ENCODE peak calls at places on chromosomes 13 and 19, in seven cellular contexts. One of them, this sample, is unnamed.

GRCh38 chr13:44259045-44260042 is 114.3 kb upstream of the SERP2 start:
- DNase-seq in pancreas: no peak
- DNase-seq in stimulated activated CD4-positive, alpha-beta T cell treated with anti-CD3 and anti-CD28 coated beads, Interleukin-2, amount 100 ng/mL, for 48 hours: peak
- DNase-seq in endothelial cell: no peak
- DNase-seq in NCI-H446 treated with DMSO at 0.1 percent for 48 hours: no peak
- DNase-seq in PC-3: peak
- DNase-seq in A549: no peak
- DNase-seq in this sample: peak

GRCh38 chr13:21435231-21435630 is 23.9 kb downstream of the ZDHHC20 start:
- DNase-seq in pancreas: no peak
- DNase-seq in stimulated activated CD4-positive, alpha-beta T cell treated with anti-CD3 and anti-CD28 coated beads, Interleukin-2, amount 100 ng/mL, for 48 hours: no peak
- DNase-seq in endothelial cell: no peak
- DNase-seq in NCI-H446 treated with DMSO at 0.1 percent for 48 hours: no peak
- DNase-seq in PC-3: no peak
- DNase-seq in A549: no peak
- DNase-seq in this sample: no peak

GRCh38 chr19:38425810-38426466 is at the start of gene RASGRP4:
- DNase-seq in pancreas: no peak
- DNase-seq in stimulated activated CD4-positive, alpha-beta T cell treated with anti-CD3 and anti-CD28 coated beads, Interleukin-2, amount 100 ng/mL, for 48 hours: peak
- DNase-seq in endothelial cell: no peak
- DNase-seq in NCI-H446 treated with DMSO at 0.1 percent for 48 hours: no peak
- DNase-seq in PC-3: no peak
- DNase-seq in A549: no peak
- DNase-seq in this sample: no peak

GRCh38 chr19:57587529-57587928 is 3.6 kb downstream of the ZIK1 start:
- DNase-seq in pancreas: no peak
- DNase-seq in stimulated activated CD4-positive, alpha-beta T cell treated with anti-CD3 and anti-CD28 coated beads, Interleukin-2, amount 100 ng/mL, for 48 hours: no peak
- DNase-seq in endothelial cell: no peak
- DNase-seq in NCI-H446 treated with DMSO at 0.1 percent for 48 hours: no peak
- DNase-seq in PC-3: peak
- DNase-seq in A549: no peak
- DNase-seq in this sample: no peak

GRCh38 chr19:51116736-51117135 is 8.0 kb upstream of the SIGLEC9 start:
- DNase-seq in pancreas: no peak
- DNase-seq in stimulated activated CD4-positive, alpha-beta T cell treated with anti-CD3 and anti-CD28 coated beads, Interleukin-2, amount 100 ng/mL, for 48 hours: no peak
- DNase-seq in endothelial cell: no peak
- DNase-seq in NCI-H446 treated with DMSO at 0.1 percent for 48 hours: no peak
- DNase-seq in PC-3: no peak
- DNase-seq in A549: no peak
- DNase-seq in this sample: no peak

GRCh38 chr19:16325671-16326400 is 1.2 kb downstream of the KLF2 start:
- DNase-seq in pancreas: peak
- DNase-seq in stimulated activated CD4-positive, alpha-beta T cell treated with anti-CD3 and anti-CD28 coated beads, Interleukin-2, amount 100 ng/mL, for 48 hours: no peak
- DNase-seq in endothelial cell: no peak
- DNase-seq in NCI-H446 treated with DMSO at 0.1 percent for 48 hours: no peak
- DNase-seq in PC-3: no peak
- DNase-seq in A549: no peak
- DNase-seq in this sample: no peak

GRCh38 chr13:75120071-75120470 is 361.9 kb downstream of the TBC1D4 start:
- DNase-seq in pancreas: no peak
- DNase-seq in stimulated activated CD4-positive, alpha-beta T cell treated with anti-CD3 and anti-CD28 coated beads, Interleukin-2, amount 100 ng/mL, for 48 hours: no peak
- DNase-seq in endothelial cell: no peak
- DNase-seq in NCI-H446 treated with DMSO at 0.1 percent for 48 hours: no peak
- DNase-seq in PC-3: no peak
- DNase-seq in A549: no peak
- DNase-seq in this sample: no peak

GRCh38 chr13:36882829-36883390 is 37.1 kb downstream of the SMAD9 start:
- DNase-seq in pancreas: no peak
- DNase-seq in stimulated activated CD4-positive, alpha-beta T cell treated with anti-CD3 and anti-CD28 coated beads, Interleukin-2, amount 100 ng/mL, for 48 hours: no peak
- DNase-seq in endothelial cell: no peak
- DNase-seq in NCI-H446 treated with DMSO at 0.1 percent for 48 hours: no peak
- DNase-seq in PC-3: no peak
- DNase-seq in A549: no peak
- DNase-seq in this sample: no peak

GRCh38 chr19:56383826-56384605 is 9.3 kb downstream of the ZNF582 start:
- DNase-seq in pancreas: no peak
- DNase-seq in stimulated activated CD4-positive, alpha-beta T cell treated with anti-CD3 and anti-CD28 coated beads, Interleukin-2, amount 100 ng/mL, for 48 hours: no peak
- DNase-seq in endothelial cell: no peak
- DNase-seq in NCI-H446 treated with DMSO at 0.1 percent for 48 hours: no peak
- DNase-seq in PC-3: peak
- DNase-seq in A549: no peak
- DNase-seq in this sample: no peak

GRCh38 chr13:30142502-30143211 is 164.7 kb downstream of the KATNAL1 start:
- DNase-seq in pancreas: no peak
- DNase-seq in stimulated activated CD4-positive, alpha-beta T cell treated with anti-CD3 and anti-CD28 coated beads, Interleukin-2, amount 100 ng/mL, for 48 hours: no peak
- DNase-seq in endothelial cell: no peak
- DNase-seq in NCI-H446 treated with DMSO at 0.1 percent for 48 hours: no peak
- DNase-seq in PC-3: peak
- DNase-seq in A549: peak
- DNase-seq in this sample: no peak

GRCh38 chr19:6236310-6237291 is 43.2 kb downstream of the MLLT1 start:
- DNase-seq in pancreas: peak
- DNase-seq in stimulated activated CD4-positive, alpha-beta T cell treated with anti-CD3 and anti-CD28 coated beads, Interleukin-2, amount 100 ng/mL, for 48 hours: no peak
- DNase-seq in endothelial cell: no peak
- DNase-seq in NCI-H446 treated with DMSO at 0.1 percent for 48 hours: no peak
- DNase-seq in PC-3: peak
- DNase-seq in A549: no peak
- DNase-seq in this sample: no peak

GRCh38 chr13:42880241-42880640 is 98.9 kb downstream of the FAM216B start:
- DNase-seq in pancreas: no peak
- DNase-seq in stimulated activated CD4-positive, alpha-beta T cell treated with anti-CD3 and anti-CD28 coated beads, Interleukin-2, amount 100 ng/mL, for 48 hours: no peak
- DNase-seq in endothelial cell: no peak
- DNase-seq in NCI-H446 treated with DMSO at 0.1 percent for 48 hours: peak
- DNase-seq in PC-3: no peak
- DNase-seq in A549: no peak
- DNase-seq in this sample: no peak

GRCh38 chr19:48190288-48191284 is 20.1 kb downstream of the ZSWIM9 start:
- DNase-seq in pancreas: no peak
- DNase-seq in stimulated activated CD4-positive, alpha-beta T cell treated with anti-CD3 and anti-CD28 coated beads, Interleukin-2, amount 100 ng/mL, for 48 hours: peak
- DNase-seq in endothelial cell: peak
- DNase-seq in NCI-H446 treated with DMSO at 0.1 percent for 48 hours: peak
- DNase-seq in PC-3: peak
- DNase-seq in A549: no peak
- DNase-seq in this sample: no peak

GRCh38 chr19:3041302-3041701 is 12.2 kb upstream of the TLE2 start:
- DNase-seq in pancreas: no peak
- DNase-seq in stimulated activated CD4-positive, alpha-beta T cell treated with anti-CD3 and anti-CD28 coated beads, Interleukin-2, amount 100 ng/mL, for 48 hours: no peak
- DNase-seq in endothelial cell: no peak
- DNase-seq in NCI-H446 treated with DMSO at 0.1 percent for 48 hours: no peak
- DNase-seq in PC-3: no peak
- DNase-seq in A549: no peak
- DNase-seq in this sample: no peak

GRCh38 chr19:41563847-41564514 is 12.0 kb upstream of the CEACAM21 start:
- DNase-seq in pancreas: no peak
- DNase-seq in stimulated activated CD4-positive, alpha-beta T cell treated with anti-CD3 and anti-CD28 coated beads, Interleukin-2, amount 100 ng/mL, for 48 hours: no peak
- DNase-seq in endothelial cell: no peak
- DNase-seq in NCI-H446 treated with DMSO at 0.1 percent for 48 hours: no peak
- DNase-seq in PC-3: peak
- DNase-seq in A549: no peak
- DNase-seq in this sample: no peak

GRCh38 chr13:21475115-21475514 is 16.0 kb upstream of the ZDHHC20 start:
- DNase-seq in pancreas: no peak
- DNase-seq in stimulated activated CD4-positive, alpha-beta T cell treated with anti-CD3 and anti-CD28 coated beads, Interleukin-2, amount 100 ng/mL, for 48 hours: no peak
- DNase-seq in endothelial cell: no peak
- DNase-seq in NCI-H446 treated with DMSO at 0.1 percent for 48 hours: no peak
- DNase-seq in PC-3: no peak
- DNase-seq in A549: no peak
- DNase-seq in this sample: no peak

GRCh38 chr19:1492474-1493006 is 1.6 kb downstream of the REEP6 start:
- DNase-seq in pancreas: peak
- DNase-seq in stimulated activated CD4-positive, alpha-beta T cell treated with anti-CD3 and anti-CD28 coated beads, Interleukin-2, amount 100 ng/mL, for 48 hours: no peak
- DNase-seq in endothelial cell: no peak
- DNase-seq in NCI-H446 treated with DMSO at 0.1 percent for 48 hours: no peak
- DNase-seq in PC-3: peak
- DNase-seq in A549: no peak
- DNase-seq in this sample: no peak

GRCh38 chr13:25803626-25804025 is 248.2 kb downstream of the SHISA2 start:
- DNase-seq in pancreas: no peak
- DNase-seq in stimulated activated CD4-positive, alpha-beta T cell treated with anti-CD3 and anti-CD28 coated beads, Interleukin-2, amount 100 ng/mL, for 48 hours: no peak
- DNase-seq in endothelial cell: no peak
- DNase-seq in NCI-H446 treated with DMSO at 0.1 percent for 48 hours: no peak
- DNase-seq in PC-3: peak
- DNase-seq in A549: no peak
- DNase-seq in this sample: no peak

GRCh38 chr19:1503089-1503924 is 9.5 kb downstream of the ADAMTSL5 start:
- DNase-seq in pancreas: peak
- DNase-seq in stimulated activated CD4-positive, alpha-beta T cell treated with anti-CD3 and anti-CD28 coated beads, Interleukin-2, amount 100 ng/mL, for 48 hours: peak
- DNase-seq in endothelial cell: peak
- DNase-seq in NCI-H446 treated with DMSO at 0.1 percent for 48 hours: no peak
- DNase-seq in PC-3: peak
- DNase-seq in A549: peak
- DNase-seq in this sample: no peak

GRCh38 chr19:53868892-53869804 is 1.5 kb downstream of the MYADM start:
- DNase-seq in pancreas: peak
- DNase-seq in stimulated activated CD4-positive, alpha-beta T cell treated with anti-CD3 and anti-CD28 coated beads, Interleukin-2, amount 100 ng/mL, for 48 hours: peak
- DNase-seq in endothelial cell: peak
- DNase-seq in NCI-H446 treated with DMSO at 0.1 percent for 48 hours: no peak
- DNase-seq in PC-3: peak
- DNase-seq in A549: peak
- DNase-seq in this sample: no peak

GRCh38 chr19:50983625-50984292 is at the start of gene KLK7:
- DNase-seq in pancreas: no peak
- DNase-seq in stimulated activated CD4-positive, alpha-beta T cell treated with anti-CD3 and anti-CD28 coated beads, Interleukin-2, amount 100 ng/mL, for 48 hours: no peak
- DNase-seq in endothelial cell: no peak
- DNase-seq in NCI-H446 treated with DMSO at 0.1 percent for 48 hours: no peak
- DNase-seq in PC-3: no peak
- DNase-seq in A549: no peak
- DNase-seq in this sample: no peak

GRCh38 chr19:34217952-34218817 is 36.2 kb upstream of the GARRE1 start:
- DNase-seq in pancreas: no peak
- DNase-seq in stimulated activated CD4-positive, alpha-beta T cell treated with anti-CD3 and anti-CD28 coated beads, Interleukin-2, amount 100 ng/mL, for 48 hours: peak
- DNase-seq in endothelial cell: no peak
- DNase-seq in NCI-H446 treated with DMSO at 0.1 percent for 48 hours: no peak
- DNase-seq in PC-3: peak
- DNase-seq in A549: no peak
- DNase-seq in this sample: no peak

GRCh38 chr19:19485998-19486290 is 29.4 kb downstream of the TSSK6 start:
- DNase-seq in pancreas: no peak
- DNase-seq in stimulated activated CD4-positive, alpha-beta T cell treated with anti-CD3 and anti-CD28 coated beads, Interleukin-2, amount 100 ng/mL, for 48 hours: no peak
- DNase-seq in endothelial cell: no peak
- DNase-seq in NCI-H446 treated with DMSO at 0.1 percent for 48 hours: no peak
- DNase-seq in PC-3: no peak
- DNase-seq in A549: no peak
- DNase-seq in this sample: no peak

GRCh38 chr13:41864658-41865057 is 96.3 kb downstream of the VWA8 start:
- DNase-seq in pancreas: no peak
- DNase-seq in stimulated activated CD4-positive, alpha-beta T cell treated with anti-CD3 and anti-CD28 coated beads, Interleukin-2, amount 100 ng/mL, for 48 hours: no peak
- DNase-seq in endothelial cell: no peak
- DNase-seq in NCI-H446 treated with DMSO at 0.1 percent for 48 hours: no peak
- DNase-seq in PC-3: no peak
- DNase-seq in A549: no peak
- DNase-seq in this sample: no peak

GRCh38 chr13:74465279-74465678 is 331.1 kb upstream of the KLF12 start:
- DNase-seq in pancreas: no peak
- DNase-seq in stimulated activated CD4-positive, alpha-beta T cell treated with anti-CD3 and anti-CD28 coated beads, Interleukin-2, amount 100 ng/mL, for 48 hours: no peak
- DNase-seq in endothelial cell: no peak
- DNase-seq in NCI-H446 treated with DMSO at 0.1 percent for 48 hours: peak
- DNase-seq in PC-3: no peak
- DNase-seq in A549: no peak
- DNase-seq in this sample: no peak

GRCh38 chr13:81048026-81048461 is 707.1 kb upstream of the SPRY2 start:
- DNase-seq in pancreas: no peak
- DNase-seq in stimulated activated CD4-positive, alpha-beta T cell treated with anti-CD3 and anti-CD28 coated beads, Interleukin-2, amount 100 ng/mL, for 48 hours: no peak
- DNase-seq in endothelial cell: no peak
- DNase-seq in NCI-H446 treated with DMSO at 0.1 percent for 48 hours: peak
- DNase-seq in PC-3: no peak
- DNase-seq in A549: no peak
- DNase-seq in this sample: no peak

GRCh38 chr19:54023191-54023590 is 31.8 kb downstream of the CACNG6 start:
- DNase-seq in pancreas: no peak
- DNase-seq in stimulated activated CD4-positive, alpha-beta T cell treated with anti-CD3 and anti-CD28 coated beads, Interleukin-2, amount 100 ng/mL, for 48 hours: no peak
- DNase-seq in endothelial cell: no peak
- DNase-seq in NCI-H446 treated with DMSO at 0.1 percent for 48 hours: no peak
- DNase-seq in PC-3: no peak
- DNase-seq in A549: no peak
- DNase-seq in this sample: no peak

GRCh38 chr19:10284641-10285278 is 2.0 kb upstream of the ICAM4 start:
- DNase-seq in pancreas: no peak
- DNase-seq in stimulated activated CD4-positive, alpha-beta T cell treated with anti-CD3 and anti-CD28 coated beads, Interleukin-2, amount 100 ng/mL, for 48 hours: no peak
- DNase-seq in endothelial cell: no peak
- DNase-seq in NCI-H446 treated with DMSO at 0.1 percent for 48 hours: no peak
- DNase-seq in PC-3: no peak
- DNase-seq in A549: no peak
- DNase-seq in this sample: no peak

GRCh38 chr13:114004416-114005205 is 30.7 kb upstream of the C13orf46 start:
- DNase-seq in pancreas: no peak
- DNase-seq in stimulated activated CD4-positive, alpha-beta T cell treated with anti-CD3 and anti-CD28 coated beads, Interleukin-2, amount 100 ng/mL, for 48 hours: no peak
- DNase-seq in endothelial cell: no peak
- DNase-seq in NCI-H446 treated with DMSO at 0.1 percent for 48 hours: no peak
- DNase-seq in PC-3: no peak
- DNase-seq in A549: no peak
- DNase-seq in this sample: no peak

GRCh38 chr19:56097306-56097705 is 23.8 kb downstream of the ZNF787 start:
- DNase-seq in pancreas: no peak
- DNase-seq in stimulated activated CD4-positive, alpha-beta T cell treated with anti-CD3 and anti-CD28 coated beads, Interleukin-2, amount 100 ng/mL, for 48 hours: no peak
- DNase-seq in endothelial cell: no peak
- DNase-seq in NCI-H446 treated with DMSO at 0.1 percent for 48 hours: no peak
- DNase-seq in PC-3: no peak
- DNase-seq in A549: no peak
- DNase-seq in this sample: no peak

GRCh38 chr19:39031368-39032163 is 783 bp downstream of the FBXO27 start:
- DNase-seq in pancreas: peak
- DNase-seq in stimulated activated CD4-positive, alpha-beta T cell treated with anti-CD3 and anti-CD28 coated beads, Interleukin-2, amount 100 ng/mL, for 48 hours: peak
- DNase-seq in endothelial cell: peak
- DNase-seq in NCI-H446 treated with DMSO at 0.1 percent for 48 hours: no peak
- DNase-seq in PC-3: peak
- DNase-seq in A549: peak
- DNase-seq in this sample: no peak

GRCh38 chr19:33329727-33330126 is 27.4 kb upstream of the CEBPA start:
- DNase-seq in pancreas: no peak
- DNase-seq in stimulated activated CD4-positive, alpha-beta T cell treated with anti-CD3 and anti-CD28 coated beads, Interleukin-2, amount 100 ng/mL, for 48 hours: no peak
- DNase-seq in endothelial cell: no peak
- DNase-seq in NCI-H446 treated with DMSO at 0.1 percent for 48 hours: no peak
- DNase-seq in PC-3: no peak
- DNase-seq in A549: no peak
- DNase-seq in this sample: no peak

GRCh38 chr13:70829748-70830147 is 721.5 kb upstream of the KLHL1 start:
- DNase-seq in pancreas: no peak
- DNase-seq in stimulated activated CD4-positive, alpha-beta T cell treated with anti-CD3 and anti-CD28 coated beads, Interleukin-2, amount 100 ng/mL, for 48 hours: no peak
- DNase-seq in endothelial cell: no peak
- DNase-seq in NCI-H446 treated with DMSO at 0.1 percent for 48 hours: no peak
- DNase-seq in PC-3: no peak
- DNase-seq in A549: no peak
- DNase-seq in this sample: no peak

This sample was measured in NK-92 treated with Interleukin-12 subunit alpha and Interleukin-12 subunit beta, amount 100 ng/mL, for 24 hours.